ENCODE peak calls at places on chromosomes 5 and 9, in five cellular contexts. U, P, R, Z and G are unnamed samples. For H3K4me1, the result is how much of the 10 kb centered on the place peaks cover.

GRCh38 chr5:8188874-8189588 is 320.1 kb downstream of the MTRR start:
- DNase-seq in P (no peak), Z (no peak), R (peak), U (no peak), G (peak)

GRCh38 chr5:154593091-154593490 is 115.1 kb upstream of the HAND1 start:
- DNase-seq in R (peak), U (no peak), Z (no peak), P (no peak), G (no peak)

GRCh38 chr5:15575566-15576195 is 75.7 kb downstream of the FBXL7 start:
- DNase-seq in U (no peak), Z (no peak), P (no peak), R (peak), G (no peak)

GRCh38 chr5:127824126-127824525 is 120.9 kb downstream of the CCDC192 start:
- DNase-seq in P (no peak), U (no peak), Z (no peak), R (no peak), G (no peak)

GRCh38 chr9:127130661-127131538 is 8.5 kb upstream of the ANGPTL2 start:
- DNase-seq in U (peak), R (peak), Z (no peak), P (no peak), G (peak)

GRCh38 chr5:100803391-100803790 is 99.7 kb downstream of the ST8SIA4 start:
- DNase-seq in U (no peak), Z (no peak), P (no peak), R (peak), G (peak)

GRCh38 chr5:173573126-173573960 is 43.1 kb downstream of the BOD1 start:
- DNase-seq in U (peak), P (peak), R (peak), Z (no peak), G (peak)

GRCh38 chr5:14156611-14157493 is 13.7 kb downstream of the TRIO start:
- DNase-seq in U (no peak), Z (no peak), P (no peak), R (peak), G (no peak)

GRCh38 chr5:179194941-179195381 is 134.8 kb downstream of the ZNF354C start:
- DNase-seq in P (no peak), U (no peak), R (no peak), Z (no peak), G (no peak)

GRCh38 chr5:3659907-3660306 is 64.3 kb downstream of the IRX1 start:
- DNase-seq in P (peak), U (no peak), R (peak), Z (no peak), G (no peak)

GRCh38 chr9:78782858-78783257 is 485.9 kb downstream of the PSAT1 start:
- DNase-seq in P (no peak), Z (no peak), R (peak), U (no peak), G (no peak)

GRCh38 chr5:92944903-92945629 is 636.0 kb downstream of the NR2F1-AS1 start:
- DNase-seq in U (no peak), P (no peak), R (peak), Z (no peak), G (no peak)

GRCh38 chr5:138438724-138439536 is at the start of gene REEP2:
- DNase-seq in U (no peak), P (peak), R (peak), Z (no peak), G (no peak)

GRCh38 chr5:174084691-174085154 is 39.2 kb downstream of the NSG2 start:
- DNase-seq in Z (no peak), P (no peak), R (no peak), U (no peak), G (no peak)

GRCh38 chr5:72584466-72584865 is 77.3 kb upstream of the ZNF366 start:
- DNase-seq in R (no peak), Z (no peak), P (no peak), U (no peak), G (no peak)

GRCh38 chr5:78730300-78731094 is 81.9 kb upstream of the LHFPL2 start:
- DNase-seq in U (no peak), P (no peak), R (no peak), Z (no peak), G (no peak)

GRCh38 chr5:61931236-61931635 is 374.8 kb upstream of the KIF2A start:
- DNase-seq in P (no peak), Z (no peak), U (no peak), R (no peak), G (no peak)

GRCh38 chr9:108889649-108890067 is 27.6 kb downstream of the ACTL7A start:
- DNase-seq in U (no peak), P (no peak), R (peak), Z (no peak), G (no peak)
- TF ChIP-seq CTCF in U (no peak), P (no peak), R (peak), Z (no peak), G (peak)

GRCh38 chr5:81854915-81855314 is 104.0 kb upstream of the SSBP2 start:
- DNase-seq in P (no peak), U (no peak), Z (no peak), R (no peak), G (no peak)
- H3K4me1 ChIP-seq in P (under half), U (half or more), Z (half or more), R (under half), G (under half)

DNA sequence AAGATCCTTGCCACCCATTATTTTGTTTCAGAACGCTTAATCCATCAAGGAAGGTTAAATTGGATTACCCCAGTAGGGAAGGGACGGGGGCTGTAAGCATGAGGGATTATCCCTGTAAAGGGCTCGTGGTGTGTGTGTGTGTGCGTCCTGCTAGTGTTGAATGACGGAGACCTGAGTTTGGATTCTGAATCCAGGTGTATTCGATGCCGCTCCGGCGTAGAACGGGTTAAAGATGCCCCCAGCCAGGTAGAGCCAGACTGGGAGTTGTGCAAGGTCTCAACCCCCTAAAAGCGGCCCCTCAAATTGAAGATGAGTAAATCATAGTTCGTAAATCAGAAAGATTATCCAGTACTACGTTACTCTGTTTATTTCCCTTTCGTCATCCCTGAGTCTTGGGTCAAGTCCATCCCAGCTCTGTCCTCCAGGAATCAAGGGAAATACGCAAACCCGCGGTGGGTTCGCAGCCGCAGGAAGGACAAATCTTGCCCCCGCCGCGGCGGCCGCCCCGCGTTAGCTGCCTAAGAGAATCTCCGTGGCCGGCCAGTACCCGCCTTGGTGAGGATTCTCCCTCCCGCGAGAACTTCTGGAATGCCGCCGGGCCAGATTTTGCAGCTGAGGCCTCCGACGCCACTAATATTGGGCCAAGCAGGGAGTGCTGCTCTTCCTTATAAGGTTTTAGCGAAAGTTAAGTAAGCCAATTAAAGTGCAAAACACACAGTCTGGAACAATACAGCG is 586 bp upstream of the MTAP start:
- DNase-seq in P (peak), Z (peak), R (peak), U (peak), G (peak)
- TF ChIP-seq POLR2A in P (no peak), Z (no peak), R (peak), U (no peak), G (no peak)

DNA sequence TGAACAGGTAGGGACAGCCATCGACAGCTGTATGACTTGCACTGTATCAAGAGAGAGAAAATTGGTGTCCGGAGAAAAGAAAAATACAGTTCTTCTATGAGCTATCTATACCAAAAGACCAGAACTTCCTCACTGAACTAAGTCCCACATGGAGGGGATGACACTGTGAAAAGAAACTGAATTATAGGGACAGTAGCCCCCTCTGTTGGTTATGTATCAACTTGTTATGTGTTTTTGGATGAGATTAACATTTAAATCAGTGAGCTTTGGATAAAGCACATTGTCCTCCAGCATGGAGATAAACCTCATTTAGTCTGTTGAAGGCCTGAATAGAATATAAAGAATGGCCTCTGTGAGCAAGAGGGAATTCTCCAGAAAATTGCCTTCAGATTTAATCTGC is 176.6 kb upstream of the SH3GL2 start:
- DNase-seq in U (no peak), R (peak), Z (no peak), P (no peak), G (no peak)
- TF ChIP-seq CTCF in U (no peak), R (peak), Z (no peak), P (no peak), G (no peak)

GRCh38 chr5:80382488-80382887 is 25.4 kb upstream of the ZFYVE16 start:
- DNase-seq in U (no peak), R (no peak), Z (no peak), P (no peak), G (no peak)

GRCh38 chr5:80374188-80374587 is 33.7 kb upstream of the ZFYVE16 start:
- DNase-seq in U (no peak), Z (no peak), P (no peak), R (no peak), G (no peak)

GRCh38 chr5:80372780-80373179 is 35.1 kb upstream of the ZFYVE16 start:
- DNase-seq in P (no peak), U (no peak), R (no peak), Z (no peak), G (no peak)

DNA sequence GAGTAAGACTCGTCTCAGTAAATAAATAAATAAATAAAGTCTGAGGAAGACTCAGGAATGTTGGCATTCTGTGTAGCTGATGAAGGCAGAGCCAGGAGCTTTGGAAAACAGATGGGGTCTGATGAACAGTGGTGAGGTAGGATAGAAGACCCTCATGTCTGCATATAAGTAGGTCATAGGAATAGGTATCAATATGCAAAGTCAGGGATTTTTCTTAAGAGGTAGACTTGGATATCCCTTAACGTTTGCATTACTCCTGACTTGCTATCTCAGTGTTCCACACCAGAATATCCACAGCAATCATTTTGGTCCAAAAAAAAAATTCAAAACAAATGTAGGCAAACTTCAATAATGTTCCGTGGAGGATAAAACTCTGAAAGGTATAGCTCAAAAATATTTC is 31.3 kb upstream of the ZFYVE16 start:
- DNase-seq in P (no peak), U (no peak), Z (no peak), R (no peak), G (no peak)
- H3K4me1 ChIP-seq in P (under half), U (under half), Z (under half), R (under half), G (under half)

GRCh38 chr9:128916204-128916603 is 4.6 kb upstream of the PHYHD1 start:
- DNase-seq in R (no peak), P (peak), Z (no peak), U (peak), G (peak)

GRCh38 chr9:128916745-128917144 is 4.0 kb upstream of the PHYHD1 start:
- DNase-seq in R (no peak), P (no peak), U (no peak), Z (no peak), G (no peak)

GRCh38 chr9:128918921-128919320 is 1.9 kb upstream of the PHYHD1 start:
- DNase-seq in Z (no peak), U (no peak), P (no peak), R (no peak), G (no peak)

GRCh38 chr9:128919409-128919808 is 1.4 kb upstream of the PHYHD1 start:
- DNase-seq in P (no peak), R (no peak), Z (no peak), U (no peak), G (peak)

DNA sequence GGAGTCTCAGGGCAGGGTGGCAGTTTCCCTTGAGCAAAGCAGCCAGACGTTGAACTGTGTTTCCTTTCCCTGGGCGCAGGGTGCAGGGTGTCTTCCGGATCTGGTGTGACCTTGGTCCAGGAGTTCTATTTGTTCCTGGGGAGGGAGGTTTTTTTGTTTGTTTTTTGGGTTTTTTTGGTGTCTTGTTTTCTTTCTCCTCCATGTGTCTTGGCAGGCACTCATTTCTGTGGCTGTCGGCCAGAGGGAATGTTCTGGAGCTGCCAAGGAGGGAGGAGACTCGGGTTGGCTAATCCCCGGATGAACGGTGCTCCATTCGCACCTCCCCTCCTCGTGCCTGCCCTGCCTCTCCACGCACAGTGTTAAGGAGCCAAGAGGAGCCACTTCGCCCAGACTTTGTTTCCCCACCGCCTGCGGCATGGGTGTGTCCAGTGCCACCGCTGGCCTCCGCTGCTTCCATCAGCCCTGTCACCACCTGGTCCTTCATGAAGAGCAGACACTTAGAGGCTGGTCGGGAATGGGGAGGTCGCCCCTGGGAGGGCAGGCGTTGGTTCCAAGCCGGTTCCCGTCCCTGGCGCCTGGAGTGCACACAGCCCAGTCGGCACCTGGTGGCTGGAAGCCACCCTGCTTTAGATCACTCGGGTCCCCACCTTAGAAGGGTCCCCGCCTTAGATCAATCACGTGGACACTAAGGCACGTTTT is 3.5 kb upstream of the PHYHD1 start:
- DNase-seq in U (peak), R (peak), Z (no peak), P (peak), G (peak)
- TF ChIP-seq POLR2A in U (no peak), R (no peak), Z (no peak), P (no peak), G (peak)

GRCh38 chr5:152171888-152172287 is 233.2 kb downstream of the NMUR2 start:
- DNase-seq in U (no peak), Z (no peak), R (no peak), P (no peak), G (no peak)

GRCh38 chr5:152164860-152165259 is 240.2 kb upstream of the GLRA1 start:
- DNase-seq in R (no peak), P (no peak), Z (no peak), U (no peak), G (no peak)

GRCh38 chr5:152170350-152170749 is 234.7 kb downstream of the NMUR2 start:
- DNase-seq in Z (no peak), U (peak), P (peak), R (no peak), G (peak)
- TF ChIP-seq CTCF in Z (no peak), U (no peak), P (no peak), R (no peak), G (no peak)

GRCh38 chr9:92294297-92294676 is 790 bp upstream of the IARS1 start:
- DNase-seq in U (peak), R (peak), Z (no peak), P (peak), G (no peak)
- H3K4me1 ChIP-seq in U (under half), R (under half), Z (under half), P (under half), G (under half)

DNA sequence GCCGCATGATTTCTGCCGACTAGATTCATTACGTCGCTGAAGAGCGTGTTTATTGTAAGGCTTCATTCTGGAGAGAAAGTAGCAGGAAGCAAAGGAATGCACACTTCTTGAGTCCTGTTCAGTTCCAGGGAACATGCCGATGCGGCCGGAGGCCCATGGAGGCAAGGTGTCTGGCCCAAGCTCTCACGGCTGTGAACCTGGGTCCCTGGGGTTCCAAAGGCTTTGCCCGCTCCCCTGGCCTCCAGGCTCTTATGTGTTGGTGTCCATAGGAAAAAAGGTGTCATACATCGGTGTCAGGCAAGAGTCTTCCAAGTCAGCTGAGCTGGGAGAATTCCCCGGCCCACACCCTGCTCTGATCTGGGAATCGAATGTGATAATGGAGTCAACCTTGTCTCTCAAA is 64.7 kb downstream of the WWC1 start:
- DNase-seq in P (no peak), U (no peak), R (no peak), Z (no peak), G (no peak)
- TF ChIP-seq POLR2A in P (no peak), U (no peak), R (no peak), Z (no peak), G (no peak)